ENCODE peak calls at places on chromosome 4, in nine cellular contexts. F is transverse colon, O is NB4, Y is thoracic aorta, D is fibroblast of the aortic adventitia, C is astrocyte, L is IMR-90, N is BJ, H is cardiac fibroblast. K is an unnamed sample.

GRCh38 chr4:56466910-56467283 is 520 bp upstream of the SRP72 start:
- DNase-seq in F (no peak), O (peak), Y (no peak), D (peak), C (no peak), L (no peak), N (no peak), H (no peak), K (no peak)

GRCh38 chr4:84582988-84583870 is at the start of gene CDS1:
- DNase-seq in F (peak), O (peak), Y (no peak), D (no peak), C (no peak), L (no peak), N (no peak), H (no peak), K (peak)

GRCh38 chr4:158314756-158315487 is 104.6 kb downstream of the TMEM144 start:
- DNase-seq in F (no peak), O (no peak), Y (no peak), D (peak), C (peak), L (peak), N (peak), H (peak), K (no peak)

GRCh38 chr4:82905205-82905604 is 4.7 kb downstream of the THAP9 start:
- DNase-seq in F (no peak), O (peak), Y (no peak), D (peak), C (peak), L (peak), N (no peak), H (peak), K (no peak)

GRCh38 chr4:159206427-159206871 is 103.6 kb downstream of the RAPGEF2 start:
- DNase-seq in F (no peak), O (no peak), Y (no peak), D (peak), C (peak), L (peak), N (no peak), H (peak), K (no peak)

GRCh38 chr4:128776794-128777216 is 32.7 kb upstream of the JADE1 start:
- DNase-seq in F (peak), O (no peak), Y (peak), D (peak), C (peak), L (peak), N (peak), H (peak), K (peak)

GRCh38 chr4:19005211-19005610 is 983.7 kb upstream of the LCORL start:
- DNase-seq in F (no peak), O (no peak), Y (no peak), D (no peak), C (peak), L (peak), N (peak), H (no peak), K (peak)

GRCh38 chr4:182492456-182492855 is 249.3 kb downstream of the TENM3 start:
- DNase-seq in F (no peak), O (no peak), Y (no peak), D (peak), C (peak), L (peak), N (peak), H (peak), K (no peak)

GRCh38 chr4:135917016-135917415 is 1615.3 kb downstream of the PCDH18 start:
- DNase-seq in F (no peak), O (no peak), Y (no peak), D (no peak), C (peak), L (peak), N (no peak), H (peak), K (no peak)

GRCh38 chr4:121777625-121778024 is 12.7 kb upstream of the SMIM43 start:
- DNase-seq in F (no peak), O (no peak), Y (no peak), D (no peak), C (peak), L (no peak), N (no peak), H (no peak), K (no peak)

DNA sequence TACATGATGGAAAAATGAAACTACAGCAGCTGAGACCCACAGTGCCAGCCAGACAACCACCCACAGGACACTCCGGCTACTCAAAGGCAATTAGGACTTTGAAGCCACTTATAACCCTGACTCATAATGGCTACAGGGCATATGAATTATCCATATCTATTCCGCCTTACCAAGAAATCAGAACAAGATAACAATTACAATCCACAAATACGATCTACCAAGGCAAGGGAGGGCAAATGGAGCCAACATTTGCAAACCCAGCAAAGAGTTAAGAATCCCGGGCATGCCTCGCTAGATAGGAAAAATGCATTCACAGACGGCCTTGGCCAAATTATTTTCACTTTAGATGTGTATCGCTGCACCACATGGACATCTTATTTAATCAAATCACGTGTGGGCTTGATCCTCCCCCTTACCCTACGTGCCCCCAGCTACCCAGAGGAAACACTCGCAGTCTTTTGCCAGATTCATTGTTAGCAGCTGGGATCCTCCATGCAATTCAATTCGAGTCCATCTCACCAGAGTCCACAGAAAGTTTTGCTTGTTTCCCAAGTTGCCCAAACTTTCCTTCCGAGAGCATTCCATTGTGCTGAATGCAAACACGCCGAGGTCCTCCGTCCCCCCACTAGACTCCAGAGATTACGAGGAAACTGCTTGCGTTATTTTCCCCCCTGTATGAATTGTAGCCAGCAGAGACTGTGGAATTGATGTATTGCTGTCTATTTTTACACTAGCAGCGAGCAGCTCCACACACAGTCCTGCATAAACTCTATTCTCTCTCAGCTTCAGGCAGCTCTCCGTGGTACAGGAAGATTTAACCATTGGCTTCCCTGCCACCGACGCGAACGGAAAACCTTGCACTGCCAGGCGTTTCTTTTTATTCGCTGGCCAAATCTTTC is 1.2 kb downstream of the PPARGC1A start:
- DNase-seq in F (no peak), O (no peak), Y (no peak), D (peak), C (peak), L (peak), N (no peak), H (peak), K (no peak)
- H3K4me3 ChIP-seq in F (peak), O (no peak), Y (peak), D (peak), C (peak), L (peak), N (peak), H (peak), K (no peak)

GRCh38 chr4:151429957-151430548 is 21.1 kb downstream of the FHIP1A start:
- DNase-seq in F (no peak), O (no peak), Y (no peak), D (peak), C (peak), L (no peak), N (no peak), H (no peak), K (no peak)

GRCh38 chr4:151428346-151428745 is 19.4 kb downstream of the FHIP1A start:
- DNase-seq in F (no peak), O (no peak), Y (no peak), D (no peak), C (no peak), L (no peak), N (no peak), H (no peak), K (no peak)

GRCh38 chr4:151431728-151432127 is 22.8 kb downstream of the FHIP1A start:
- DNase-seq in F (no peak), O (no peak), Y (no peak), D (no peak), C (no peak), L (no peak), N (no peak), H (no peak), K (no peak)

GRCh38 chr4:151432654-151433053 is 23.7 kb downstream of the FHIP1A start:
- DNase-seq in F (no peak), O (no peak), Y (no peak), D (no peak), C (no peak), L (no peak), N (no peak), H (no peak), K (no peak)

GRCh38 chr4:151430737-151431457 is 21.9 kb downstream of the FHIP1A start:
- DNase-seq in F (no peak), O (no peak), Y (no peak), D (no peak), C (no peak), L (no peak), N (no peak), H (no peak), K (no peak)
- H3K4me3 ChIP-seq in F (no peak), O (no peak), Y (no peak), D (no peak), C (no peak), L (no peak), N (no peak), H (no peak), K (no peak)

DNA sequence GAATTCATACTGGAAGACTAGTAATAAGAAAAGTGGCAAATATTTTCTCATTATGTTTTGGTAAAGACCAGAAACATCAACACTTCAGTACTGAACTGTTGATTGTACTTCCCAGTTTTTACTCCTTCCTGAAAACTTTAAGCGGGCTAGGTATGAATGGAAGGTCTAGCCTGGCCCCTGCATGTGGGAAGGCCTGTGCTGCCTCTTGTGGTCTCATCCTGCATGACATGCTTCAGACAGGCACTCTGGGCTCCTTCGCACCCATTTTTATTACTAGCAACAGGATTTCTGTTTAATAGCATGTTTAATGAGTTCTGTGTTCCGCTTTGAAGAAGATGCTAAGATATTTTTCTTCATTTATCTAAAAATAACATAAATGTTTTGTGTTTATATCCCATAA is 279.1 kb downstream of the ANK2 start:
- DNase-seq in F (no peak), O (peak), Y (no peak), D (no peak), C (no peak), L (no peak), N (no peak), H (peak), K (peak)
- H3K4me3 ChIP-seq in F (no peak), O (no peak), Y (no peak), D (no peak), C (no peak), L (no peak), N (no peak), H (no peak), K (no peak)

DNA sequence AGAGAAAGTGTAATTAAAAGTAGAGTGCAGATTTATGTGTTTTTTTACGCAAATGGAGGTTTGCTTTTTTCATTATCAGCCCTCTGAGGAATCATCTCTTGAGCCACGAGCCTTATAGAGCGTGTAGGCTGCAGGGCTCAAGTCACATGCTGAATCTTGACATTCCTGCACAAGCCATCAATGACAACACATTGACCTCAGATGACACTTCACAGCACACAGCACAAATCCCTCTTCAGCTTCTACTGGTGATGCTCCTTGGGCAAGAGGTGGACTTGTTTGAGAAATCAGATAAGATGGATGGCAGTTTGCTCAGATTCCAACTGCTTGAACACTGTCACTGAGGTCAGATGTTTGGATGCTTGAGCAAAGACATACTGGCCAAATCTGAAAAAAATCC is 250.6 kb downstream of the SNCA start:
- DNase-seq in F (no peak), O (no peak), Y (no peak), D (no peak), C (no peak), L (no peak), N (no peak), H (no peak), K (no peak)
- H3K4me3 ChIP-seq in F (no peak), O (no peak), Y (no peak), D (no peak), C (no peak), L (no peak), N (no peak), H (no peak), K (no peak)

GRCh38 chr4:169621754-169622481 is 1.5 kb downstream of the CLCN3 start:
- DNase-seq in F (no peak), O (peak), Y (no peak), D (no peak), C (peak), L (peak), N (no peak), H (peak), K (no peak)
- H3K4me3 ChIP-seq in F (peak), O (peak), Y (peak), D (peak), C (peak), L (peak), N (peak), H (peak), K (peak)

GRCh38 chr4:85928775-85929585 is 430.9 kb downstream of the MAPK10 start:
- DNase-seq in F (no peak), O (no peak), Y (no peak), D (peak), C (peak), L (peak), N (no peak), H (peak), K (peak)
- H3K4me3 ChIP-seq in F (no peak), O (no peak), Y (no peak), D (no peak), C (no peak), L (no peak), N (no peak), H (no peak), K (peak)

GRCh38 chr4:8488791-8489369 is 48.3 kb downstream of the TRMT44 start:
- DNase-seq in F (no peak), O (no peak), Y (no peak), D (no peak), C (no peak), L (no peak), N (no peak), H (no peak), K (no peak)
- H3K4me3 ChIP-seq in F (no peak), O (no peak), Y (no peak), D (no peak), C (no peak), L (no peak), N (no peak), H (no peak), K (no peak)

GRCh38 chr4:5928241-5928640 is 35.4 kb upstream of the CRMP1 start:
- DNase-seq in F (no peak), O (no peak), Y (no peak), D (no peak), C (no peak), L (no peak), N (no peak), H (no peak), K (no peak)

GRCh38 chr4:5927747-5928146 is 34.9 kb upstream of the CRMP1 start:
- DNase-seq in F (no peak), O (no peak), Y (no peak), D (no peak), C (no peak), L (no peak), N (no peak), H (no peak), K (no peak)

GRCh38 chr4:5926601-5927000 is 33.7 kb upstream of the CRMP1 start:
- DNase-seq in F (no peak), O (no peak), Y (no peak), D (no peak), C (no peak), L (no peak), N (no peak), H (no peak), K (no peak)

GRCh38 chr4:5925419-5926187 is 32.7 kb upstream of the CRMP1 start:
- DNase-seq in F (no peak), O (no peak), Y (no peak), D (no peak), C (no peak), L (no peak), N (no peak), H (no peak), K (no peak)

GRCh38 chr4:5927116-5927515 is 34.2 kb upstream of the CRMP1 start:
- DNase-seq in F (no peak), O (no peak), Y (no peak), D (no peak), C (no peak), L (no peak), N (no peak), H (no peak), K (no peak)
- H3K4me3 ChIP-seq in F (no peak), O (no peak), Y (no peak), D (no peak), C (no peak), L (no peak), N (no peak), H (no peak), K (no peak)

GRCh38 chr4:169115144-169115896 is 105.3 kb upstream of the CBR4 start:
- DNase-seq in F (peak), O (no peak), Y (no peak), D (no peak), C (no peak), L (no peak), N (no peak), H (no peak), K (peak)
- H3K4me3 ChIP-seq in F (no peak), O (no peak), Y (no peak), D (no peak), C (no peak), L (no peak), N (no peak), H (no peak), K (no peak)

K was measured in Caco-2.